ENCODE peak calls at places on chromosomes 1 and 21, in six cellular contexts. One of them, this sample, is unnamed.

GRCh38 chr1:205963352-205963751 is 20.1 kb upstream of the SLC26A9 start:
- DNase-seq in lower leg skin: no peak
- DNase-seq in activated gamma-delta T cell treated with Interleukin-2 at 50 U/mL for 16 hours: no peak
- DNase-seq in neural crest cell: no peak
- DNase-seq in Caki2: peak
- DNase-seq in Ammon's horn: no peak
- DNase-seq in this sample: no peak

GRCh38 chr1:53598956-53599355 is 139.8 kb downstream of the DMRTB1 start:
- DNase-seq in activated gamma-delta T cell treated with Interleukin-2 at 50 U/mL for 16 hours: no peak
- DNase-seq in Ammon's horn: no peak
- DNase-seq in Caki2: no peak
- DNase-seq in lower leg skin: no peak
- DNase-seq in neural crest cell: no peak
- DNase-seq in this sample: no peak

GRCh38 chr1:87252406-87252805 is 76.3 kb upstream of the LMO4 start:
- DNase-seq in activated gamma-delta T cell treated with Interleukin-2 at 50 U/mL for 16 hours: no peak
- DNase-seq in neural crest cell: no peak
- DNase-seq in lower leg skin: no peak
- DNase-seq in Caki2: no peak
- DNase-seq in Ammon's horn: no peak
- DNase-seq in this sample: no peak

GRCh38 chr1:243363832-243364231 is 108.0 kb downstream of the SDCCAG8 start:
- DNase-seq in activated gamma-delta T cell treated with Interleukin-2 at 50 U/mL for 16 hours: no peak
- DNase-seq in Caki2: no peak
- DNase-seq in lower leg skin: no peak
- DNase-seq in Ammon's horn: no peak
- DNase-seq in neural crest cell: no peak
- DNase-seq in this sample: no peak

GRCh38 chr1:146012703-146013565 is 8.6 kb downstream of the HJV start:
- DNase-seq in lower leg skin: no peak
- DNase-seq in neural crest cell: peak
- DNase-seq in Ammon's horn: peak
- DNase-seq in Caki2: peak
- DNase-seq in activated gamma-delta T cell treated with Interleukin-2 at 50 U/mL for 16 hours: peak
- DNase-seq in this sample: peak

GRCh38 chr1:43868741-43869067 is 64.9 kb upstream of the ARTN start:
- DNase-seq in activated gamma-delta T cell treated with Interleukin-2 at 50 U/mL for 16 hours: no peak
- DNase-seq in neural crest cell: no peak
- DNase-seq in Caki2: no peak
- DNase-seq in Ammon's horn: no peak
- DNase-seq in lower leg skin: no peak
- DNase-seq in this sample: no peak

GRCh38 chr1:22080184-22080583 is 27.7 kb downstream of the CDC42 start:
- DNase-seq in lower leg skin: no peak
- DNase-seq in Caki2: no peak
- DNase-seq in activated gamma-delta T cell treated with Interleukin-2 at 50 U/mL for 16 hours: no peak
- DNase-seq in neural crest cell: no peak
- DNase-seq in Ammon's horn: no peak
- DNase-seq in this sample: no peak

GRCh38 chr1:196007763-196008162 is 600.5 kb downstream of the KCNT2 start:
- DNase-seq in lower leg skin: no peak
- DNase-seq in neural crest cell: no peak
- DNase-seq in Ammon's horn: no peak
- DNase-seq in activated gamma-delta T cell treated with Interleukin-2 at 50 U/mL for 16 hours: no peak
- DNase-seq in Caki2: no peak
- DNase-seq in this sample: no peak

GRCh38 chr21:44301093-44301492 is 1.2 kb downstream of the PFKL start:
- DNase-seq in neural crest cell: no peak
- DNase-seq in activated gamma-delta T cell treated with Interleukin-2 at 50 U/mL for 16 hours: no peak
- DNase-seq in Ammon's horn: no peak
- DNase-seq in lower leg skin: no peak
- DNase-seq in Caki2: no peak
- DNase-seq in this sample: no peak

GRCh38 chr1:167344605-167345385 is 124.1 kb downstream of the POU2F1 start:
- DNase-seq in lower leg skin: no peak
- DNase-seq in neural crest cell: no peak
- DNase-seq in activated gamma-delta T cell treated with Interleukin-2 at 50 U/mL for 16 hours: no peak
- DNase-seq in Ammon's horn: no peak
- DNase-seq in Caki2: no peak
- DNase-seq in this sample: no peak

GRCh38 chr1:905811-906531 is 17.8 kb upstream of the SAMD11 start:
- DNase-seq in neural crest cell: no peak
- DNase-seq in activated gamma-delta T cell treated with Interleukin-2 at 50 U/mL for 16 hours: no peak
- DNase-seq in Ammon's horn: peak
- DNase-seq in Caki2: no peak
- DNase-seq in lower leg skin: no peak
- DNase-seq in this sample: no peak

GRCh38 chr1:246004281-246004680 is 502.8 kb downstream of the SMYD3 start:
- DNase-seq in activated gamma-delta T cell treated with Interleukin-2 at 50 U/mL for 16 hours: no peak
- DNase-seq in lower leg skin: no peak
- DNase-seq in Caki2: peak
- DNase-seq in neural crest cell: no peak
- DNase-seq in Ammon's horn: no peak
- DNase-seq in this sample: no peak

GRCh38 chr1:204641936-204642335 is 43.6 kb downstream of the LRRN2 start:
- DNase-seq in Caki2: no peak
- DNase-seq in Ammon's horn: no peak
- DNase-seq in activated gamma-delta T cell treated with Interleukin-2 at 50 U/mL for 16 hours: no peak
- DNase-seq in neural crest cell: no peak
- DNase-seq in lower leg skin: no peak
- DNase-seq in this sample: no peak

GRCh38 chr1:221715321-221716169 is 26.3 kb downstream of the DUSP10 start:
- DNase-seq in Ammon's horn: no peak
- DNase-seq in Caki2: peak
- DNase-seq in neural crest cell: peak
- DNase-seq in activated gamma-delta T cell treated with Interleukin-2 at 50 U/mL for 16 hours: no peak
- DNase-seq in lower leg skin: no peak
- DNase-seq in this sample: no peak

GRCh38 chr1:55700359-55701130 is 485.4 kb upstream of the USP24 start:
- DNase-seq in Caki2: no peak
- DNase-seq in activated gamma-delta T cell treated with Interleukin-2 at 50 U/mL for 16 hours: no peak
- DNase-seq in Ammon's horn: no peak
- DNase-seq in neural crest cell: no peak
- DNase-seq in lower leg skin: no peak
- DNase-seq in this sample: no peak

GRCh38 chr1:160829766-160830165 is 32.9 kb downstream of the CD244 start:
- DNase-seq in Caki2: no peak
- DNase-seq in neural crest cell: no peak
- DNase-seq in lower leg skin: no peak
- DNase-seq in Ammon's horn: no peak
- DNase-seq in activated gamma-delta T cell treated with Interleukin-2 at 50 U/mL for 16 hours: no peak
- DNase-seq in this sample: no peak

GRCh38 chr1:28258628-28259251 is 578 bp upstream of the SESN2 start:
- DNase-seq in Ammon's horn: no peak
- DNase-seq in lower leg skin: no peak
- DNase-seq in activated gamma-delta T cell treated with Interleukin-2 at 50 U/mL for 16 hours: no peak
- DNase-seq in neural crest cell: no peak
- DNase-seq in Caki2: no peak
- DNase-seq in this sample: no peak

GRCh38 chr1:198499588-198499987 is 40.9 kb downstream of the ATP6V1G3 start:
- DNase-seq in lower leg skin: no peak
- DNase-seq in Caki2: no peak
- DNase-seq in neural crest cell: no peak
- DNase-seq in activated gamma-delta T cell treated with Interleukin-2 at 50 U/mL for 16 hours: no peak
- DNase-seq in Ammon's horn: no peak
- DNase-seq in this sample: no peak

GRCh38 chr1:174726167-174726879 is 273.4 kb upstream of the CACYBP start:
- DNase-seq in lower leg skin: no peak
- DNase-seq in activated gamma-delta T cell treated with Interleukin-2 at 50 U/mL for 16 hours: no peak
- DNase-seq in neural crest cell: no peak
- DNase-seq in Caki2: peak
- DNase-seq in Ammon's horn: peak
- DNase-seq in this sample: no peak

GRCh38 chr1:23018661-23019093 is 591 bp upstream of the KDM1A start:
- DNase-seq in lower leg skin: no peak
- DNase-seq in neural crest cell: no peak
- DNase-seq in activated gamma-delta T cell treated with Interleukin-2 at 50 U/mL for 16 hours: no peak
- DNase-seq in Caki2: no peak
- DNase-seq in Ammon's horn: peak
- DNase-seq in this sample: no peak

GRCh38 chr21:31558839-31559367 is 100.6 kb upstream of the SOD1 start:
- DNase-seq in activated gamma-delta T cell treated with Interleukin-2 at 50 U/mL for 16 hours: peak
- DNase-seq in Ammon's horn: peak
- DNase-seq in lower leg skin: peak
- DNase-seq in neural crest cell: peak
- DNase-seq in Caki2: peak
- DNase-seq in this sample: peak

GRCh38 chr21:44911384-44912157 is 9.1 kb downstream of the ITGB2 start:
- DNase-seq in neural crest cell: no peak
- DNase-seq in Caki2: peak
- DNase-seq in lower leg skin: peak
- DNase-seq in activated gamma-delta T cell treated with Interleukin-2 at 50 U/mL for 16 hours: peak
- DNase-seq in Ammon's horn: peak
- DNase-seq in this sample: no peak

GRCh38 chr1:3469849-3470649 is 15.6 kb downstream of the ARHGEF16 start:
- DNase-seq in Ammon's horn: no peak
- DNase-seq in neural crest cell: no peak
- DNase-seq in Caki2: no peak
- DNase-seq in activated gamma-delta T cell treated with Interleukin-2 at 50 U/mL for 16 hours: no peak
- DNase-seq in lower leg skin: no peak
- DNase-seq in this sample: no peak

GRCh38 chr1:231803353-231803752 is 176.8 kb downstream of the DISC1 start:
- DNase-seq in neural crest cell: no peak
- DNase-seq in Ammon's horn: peak
- DNase-seq in lower leg skin: peak
- DNase-seq in activated gamma-delta T cell treated with Interleukin-2 at 50 U/mL for 16 hours: no peak
- DNase-seq in Caki2: no peak
- DNase-seq in this sample: no peak

GRCh38 chr21:43001316-43001715 is 27.0 kb downstream of the PKNOX1 start:
- DNase-seq in Ammon's horn: peak
- DNase-seq in activated gamma-delta T cell treated with Interleukin-2 at 50 U/mL for 16 hours: no peak
- DNase-seq in lower leg skin: no peak
- DNase-seq in neural crest cell: no peak
- DNase-seq in Caki2: no peak
- DNase-seq in this sample: no peak

GRCh38 chr1:23035823-23036452 is 16.7 kb downstream of the KDM1A start:
- DNase-seq in lower leg skin: no peak
- DNase-seq in neural crest cell: no peak
- DNase-seq in activated gamma-delta T cell treated with Interleukin-2 at 50 U/mL for 16 hours: no peak
- DNase-seq in Caki2: no peak
- DNase-seq in Ammon's horn: no peak
- DNase-seq in this sample: no peak

GRCh38 chr21:29146726-29147125 is 16.3 kb downstream of the MAP3K7CL start:
- DNase-seq in Caki2: no peak
- DNase-seq in Ammon's horn: no peak
- DNase-seq in lower leg skin: no peak
- DNase-seq in neural crest cell: no peak
- DNase-seq in activated gamma-delta T cell treated with Interleukin-2 at 50 U/mL for 16 hours: no peak
- DNase-seq in this sample: no peak

GRCh38 chr1:193408782-193409293 is 222.4 kb upstream of the B3GALT2 start:
- DNase-seq in Caki2: peak
- DNase-seq in Ammon's horn: no peak
- DNase-seq in neural crest cell: no peak
- DNase-seq in lower leg skin: peak
- DNase-seq in activated gamma-delta T cell treated with Interleukin-2 at 50 U/mL for 16 hours: no peak
- DNase-seq in this sample: no peak

GRCh38 chr1:185488673-185489311 is 171.7 kb upstream of the IVNS1ABP start:
- DNase-seq in Ammon's horn: no peak
- DNase-seq in activated gamma-delta T cell treated with Interleukin-2 at 50 U/mL for 16 hours: no peak
- DNase-seq in lower leg skin: no peak
- DNase-seq in neural crest cell: no peak
- DNase-seq in Caki2: no peak
- DNase-seq in this sample: no peak

GRCh38 chr21:16309250-16309971 is 579.6 kb downstream of the USP25 start:
- DNase-seq in lower leg skin: no peak
- DNase-seq in Ammon's horn: peak
- DNase-seq in Caki2: no peak
- DNase-seq in activated gamma-delta T cell treated with Interleukin-2 at 50 U/mL for 16 hours: no peak
- DNase-seq in neural crest cell: peak
- DNase-seq in this sample: no peak